ENCODE peak calls at places on chromosomes 3 and 15, in four cellular contexts. Y is NB4; H is activated CD8-positive, alpha-beta memory T cell treated with anti-CD3 and anti-CD28 coated beads, Interleukin-2, amount 50 U/mL, for 48 hours; R is lower lobe of right lung. L is an unnamed sample.

GRCh38 chr15:101482526-101483371 is 6.8 kb downstream of the PCSK6 start:
- DNase-seq in R (no peak), Y (no peak), H (peak), L (no peak)

GRCh38 chr3:111616417-111617105 is 21.4 kb upstream of the ZBED2 start:
- DNase-seq in R (peak), H (peak), Y (peak), L (no peak)

GRCh38 chr15:59232476-59232875 is 25.8 kb downstream of the LDHAL6B start:
- DNase-seq in R (no peak), Y (no peak), H (no peak), L (no peak)

GRCh38 chr15:62063851-62064635 is 2.7 kb upstream of the C2CD4A start:
- DNase-seq in R (no peak), Y (no peak), H (no peak), L (no peak)

GRCh38 chr3:143847787-143848631 is at the start of gene SLC9A9:
- DNase-seq in H (no peak), Y (peak), R (peak), L (peak)

GRCh38 chr15:35696767-35697231 is 150.8 kb upstream of the DPH6 start:
- DNase-seq in R (no peak), H (no peak), Y (no peak), L (no peak)

GRCh38 chr15:39403674-39404117 is 177.2 kb upstream of the THBS1 start:
- DNase-seq in Y (no peak), H (no peak), R (no peak), L (no peak)

GRCh38 chr3:188367741-188368140 is 213.8 kb downstream of the LPP start:
- DNase-seq in H (no peak), R (no peak), Y (no peak), L (no peak)

GRCh38 chr15:25909806-25910205 is 46.7 kb upstream of the ATP10A start:
- DNase-seq in Y (no peak), R (no peak), H (no peak), L (no peak)

GRCh38 chr3:124823648-124824047 is 63.5 kb downstream of the ITGB5 start:
- DNase-seq in R (no peak), Y (no peak), H (no peak), L (no peak)

GRCh38 chr3:171936231-171936841 is 93.2 kb downstream of the TMEM212 start:
- DNase-seq in Y (peak), H (no peak), R (peak), L (no peak)

GRCh38 chr15:99426431-99427105 is 139.2 kb upstream of the MEF2A start:
- DNase-seq in R (no peak), Y (no peak), H (peak), L (no peak)

GRCh38 chr3:132432639-132433038 is 15.3 kb downstream of the DNAJC13 start:
- DNase-seq in H (no peak), R (no peak), Y (peak), L (no peak)

L was measured in GM13976.